ENCODE peak calls at places on chromosomes 4 and X, in six cellular contexts. T is breast epithelium; V is CD8-positive, alpha-beta memory T cell; J is heart right ventricle; F is cardiac muscle cell; D is CD4-positive, CD25-positive, alpha-beta regulatory T cell. E is an unnamed sample.
A peak's percentile ranks its signal among the peaks of the same experiment; 100 is the strongest.

GRCh38 chrX:65300104-65300809 is 234.3 kb downstream of the LAS1L start:
- DNase-seq in F (no peak), V (no peak), D (no peak), T (no peak), J (no peak), E (no peak)

GRCh38 chr4:188143731-188144130 is 4.5 kb downstream of the TRIML1 start:
- DNase-seq in F (peak; percentile 39), T (no peak), J (no peak), D (no peak), V (no peak), E (no peak)

GRCh38 chr4:84582988-84583870 is at the start of gene CDS1:
- DNase-seq in J (peak; percentile 31), T (peak; percentile 22), F (peak; percentile 71), V (peak; percentile 53), D (no peak), E (no peak)

GRCh38 chrX:123738378-123738955 is 5.6 kb upstream of the THOC2 start:
- DNase-seq in T (no peak), F (no peak), J (no peak), D (no peak), V (no peak), E (no peak)

GRCh38 chr4:149279331-149279730 is 536.3 kb downstream of the IQCM start:
- DNase-seq in D (no peak), J (no peak), V (no peak), T (no peak), F (no peak), E (no peak)

GRCh38 chrX:51893931-51894696 is 691 bp downstream of the MAGED1 start:
- DNase-seq in V (no peak), T (no peak), D (no peak), J (no peak), F (peak; percentile 42), E (peak; percentile 63)

GRCh38 chrX:47815901-47816845 is 20.5 kb upstream of the ZNF81 start:
- DNase-seq in F (no peak), D (no peak), V (no peak), J (no peak), T (no peak), E (no peak)

GRCh38 chrX:154749856-154750255 is 1.0 kb downstream of the GAB3 start:
- DNase-seq in J (no peak), F (no peak), T (no peak), V (no peak), D (no peak), E (no peak)

GRCh38 chrX:155544886-155545285 is 67.9 kb downstream of the TMLHE start:
- DNase-seq in J (no peak), V (no peak), F (no peak), T (no peak), D (no peak), E (no peak)

GRCh38 chr4:54189140-54189539 is 40.0 kb upstream of the PDGFRA start:
- DNase-seq in T (no peak), D (no peak), V (no peak), F (no peak), J (no peak), E (no peak)

GRCh38 chr4:134326866-134327265 is 125.3 kb upstream of the PABPC4L start:
- DNase-seq in D (no peak), J (no peak), T (no peak), V (no peak), F (no peak), E (no peak)

GRCh38 chrX:24372021-24372763 is 11.8 kb downstream of the SUPT20HL1 start:
- DNase-seq in D (no peak), J (no peak), F (no peak), V (no peak), T (no peak), E (no peak)

GRCh38 chr4:153466637-153467153 is 535 bp downstream of the TMEM131L start:
- DNase-seq in T (no peak), D (no peak), J (peak; percentile 31), F (peak; percentile 57), V (no peak), E (no peak)

GRCh38 chr4:86099348-86099747 is 260.5 kb downstream of the MAPK10 start:
- DNase-seq in D (no peak), V (no peak), T (no peak), F (no peak), J (no peak), E (no peak)

GRCh38 chr4:174324725-174325124 is 41.0 kb downstream of the CEP44 start:
- DNase-seq in F (no peak), T (no peak), J (no peak), D (no peak), V (no peak), E (no peak)

GRCh38 chrX:97405031-97405685 is 521.5 kb downstream of the RPA4 start:
- DNase-seq in T (no peak), V (no peak), F (no peak), J (no peak), D (no peak), E (no peak)

GRCh38 chrX:40414335-40414734 is 166.4 kb upstream of the ATP6AP2 start:
- DNase-seq in T (no peak), J (no peak), D (no peak), F (no peak), V (no peak), E (no peak)

GRCh38 chr4:78525559-78525958 is 26.0 kb upstream of the ANXA3 start:
- DNase-seq in V (no peak), T (no peak), D (no peak), J (no peak), F (no peak), E (no peak)

GRCh38 chr4:48742412-48742811 is 37.7 kb downstream of the FRYL start:
- DNase-seq in J (no peak), D (no peak), V (no peak), T (no peak), F (no peak), E (no peak)

GRCh38 chrX:54891573-54891972 is 29.1 kb upstream of the TRO start:
- DNase-seq in F (peak; percentile 30), J (no peak), D (no peak), T (no peak), V (peak; percentile 46), E (no peak)

GRCh38 chr4:112282860-112283667 is 2.6 kb downstream of the TIFA start:
- DNase-seq in V (no peak), F (no peak), J (no peak), D (no peak), T (no peak), E (no peak)

GRCh38 chr4:46450556-46450955 is 60.6 kb upstream of the GABRA2 start:
- DNase-seq in T (no peak), D (no peak), V (no peak), J (no peak), F (no peak), E (no peak)

DNA sequence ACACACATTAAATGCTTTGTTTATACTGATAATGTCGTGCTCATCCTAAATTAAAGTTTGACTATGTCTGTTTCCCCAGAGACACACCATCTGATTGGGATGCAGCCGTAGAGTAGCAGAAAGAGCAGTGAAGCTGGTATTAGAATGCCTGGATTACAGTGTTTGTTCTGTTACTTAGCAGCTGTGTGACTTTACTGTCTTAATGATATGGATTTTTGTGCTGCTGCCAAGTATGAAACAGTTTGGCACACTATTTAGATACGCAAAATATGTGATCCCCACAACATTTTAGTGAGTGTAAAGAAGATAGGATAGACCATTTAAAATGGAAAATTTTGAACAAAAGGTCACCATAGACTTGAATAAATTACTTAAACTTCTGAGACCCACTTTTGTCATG is 1.2 kb upstream of the CHIC1 start:
- DNase-seq in D (no peak), J (no peak), V (no peak), T (no peak), F (no peak), E (no peak)
- H3K4me3 ChIP-seq in D (peak overlapping the region; percentile 93), J (no peak overlapping the region), V (no peak overlapping the region), T (no peak overlapping the region), F (no peak overlapping the region), E (no peak overlapping the region)

GRCh38 chr4:106149911-106150310 is 166.1 kb downstream of the TBCK start:
- DNase-seq in D (no peak), V (no peak), T (no peak), F (no peak), J (no peak), E (no peak)

GRCh38 chr4:106149026-106149425 is 167.0 kb downstream of the TBCK start:
- DNase-seq in D (no peak), F (no peak), T (no peak), V (no peak), J (no peak), E (no peak)
- H3K4me1 ChIP-seq in D (no peaks in the 10 kb centered on the region), F (no peaks in the 10 kb centered on the region), T (no peaks in the 10 kb centered on the region), V (no peaks in the 10 kb centered on the region), J (no peaks in the 10 kb centered on the region), E (no peaks in the 10 kb centered on the region)

GRCh38 chr4:8332891-8333331 is 63.4 kb downstream of the HTRA3 start:
- DNase-seq in T (peak; percentile 56), F (no peak), D (no peak), J (no peak), V (no peak), E (peak; percentile 59)

GRCh38 chr4:8332038-8332857 is 62.7 kb downstream of the HTRA3 start:
- DNase-seq in F (no peak), T (no peak), V (no peak), J (no peak), D (no peak), E (no peak)

GRCh38 chr4:8334786-8335460 is 65.4 kb downstream of the HTRA3 start:
- DNase-seq in J (no peak), V (no peak), F (no peak), T (no peak), D (no peak), E (no peak)

GRCh38 chr4:8335848-8336247 is 66.3 kb downstream of the HTRA3 start:
- DNase-seq in T (no peak), D (no peak), J (no peak), V (no peak), F (no peak), E (no peak)

DNA sequence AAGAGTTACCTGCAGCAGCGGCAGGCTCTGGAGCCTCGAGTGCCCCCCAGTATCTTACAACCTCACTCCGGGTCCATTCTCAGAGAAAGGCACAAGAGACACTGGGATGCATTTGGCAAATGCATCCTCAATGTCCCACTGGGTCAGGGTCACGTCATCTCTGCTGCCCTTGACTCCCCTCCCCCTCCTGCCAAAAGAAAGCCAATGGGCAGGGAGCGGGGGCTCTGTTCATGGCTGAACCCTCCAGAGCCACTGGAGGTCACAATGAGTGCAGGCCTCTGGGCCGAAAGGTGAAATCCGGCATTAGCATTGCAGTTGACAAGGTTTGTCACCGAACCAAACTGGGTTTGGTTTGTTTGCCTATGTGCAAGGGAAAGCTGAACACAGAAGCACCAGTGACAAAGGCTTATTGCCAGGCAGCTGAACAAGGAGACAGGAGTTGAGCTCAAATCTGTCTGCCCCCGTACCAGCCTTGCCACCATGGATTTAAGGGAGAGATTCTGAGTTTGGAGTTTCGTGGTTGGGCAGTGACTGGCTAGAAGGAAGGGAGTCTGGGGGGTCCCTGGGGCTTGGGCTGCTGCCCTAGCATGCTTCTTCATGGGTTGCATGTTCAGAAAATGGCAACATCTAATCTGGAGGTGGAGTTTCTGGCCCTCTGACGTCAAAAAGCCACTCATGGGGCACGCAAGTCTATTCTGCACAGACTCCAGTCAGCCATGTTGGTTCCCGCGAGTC is 64.3 kb downstream of the HTRA3 start:
- DNase-seq in D (no peak), V (no peak), F (no peak), T (no peak), J (no peak), E (no peak)
- H3K9me3 ChIP-seq in D (peaks cover 5% of the 10 kb centered on the region), V (no peaks in the 10 kb centered on the region), F (no peaks in the 10 kb centered on the region), T (no peaks in the 10 kb centered on the region), J (no peaks in the 10 kb centered on the region), E (no peaks in the 10 kb centered on the region)

DNA sequence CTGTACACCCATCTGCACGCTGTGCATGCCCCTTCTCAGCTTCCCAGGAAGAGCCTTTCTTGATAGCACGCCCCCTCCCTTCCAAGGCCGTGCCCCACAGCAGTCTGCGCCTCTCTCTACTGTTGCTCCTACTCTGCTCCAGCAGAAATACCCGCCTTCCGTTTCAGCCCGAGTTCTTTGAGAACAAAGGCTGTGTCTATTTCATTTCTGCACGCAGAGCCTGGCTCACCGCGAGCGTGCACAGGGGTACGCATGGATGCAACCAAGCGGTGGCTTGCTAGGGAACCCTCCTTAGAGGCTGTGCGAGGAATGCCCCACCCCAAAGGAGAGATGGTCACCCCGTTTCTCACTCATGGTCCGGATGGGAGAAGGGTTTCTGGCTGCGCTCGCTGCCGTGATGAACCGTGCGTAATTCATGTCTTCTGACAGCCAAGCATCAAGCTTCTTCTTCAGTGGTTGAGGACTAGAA is 448 bp downstream of the AADAT start:
- DNase-seq in T (no peak), V (no peak), F (peak; percentile 57), J (no peak), D (no peak), E (no peak)
- H3K4me3 ChIP-seq in T (peak overlapping the region; percentile 53), V (no peak overlapping the region), F (peak overlapping the region; percentile 50), J (peak overlapping the region; percentile 71), D (no peak overlapping the region), E (peak overlapping the region; percentile 71)

E was measured in ascending aorta.